ENCODE peak calls at places on chromosomes 11 and 22, in four cellular contexts. One of them, this sample, is unnamed.

GRCh38 chr11:125345706-125346561 is 150.1 kb downstream of the FEZ1 start:
- DNase-seq in occipital lobe: peak
- DNase-seq in stimulated activated CD4-positive, alpha-beta T cell treated with anti-CD3 and anti-CD28 coated beads, Interleukin-1b, Interleukin-23, amount 100 ng/mL, for 1 hour: no peak
- DNase-seq in substantia nigra: peak
- DNase-seq in this sample: no peak

GRCh38 chr22:44133161-44133560 is 47.6 kb upstream of the PARVG start:
- DNase-seq in occipital lobe: no peak
- DNase-seq in stimulated activated CD4-positive, alpha-beta T cell treated with anti-CD3 and anti-CD28 coated beads, Interleukin-1b, Interleukin-23, amount 100 ng/mL, for 1 hour: no peak
- DNase-seq in substantia nigra: no peak
- DNase-seq in this sample: no peak

GRCh38 chr22:19040581-19041402 is 81.4 kb downstream of the DGCR2 start:
- DNase-seq in occipital lobe: no peak
- DNase-seq in stimulated activated CD4-positive, alpha-beta T cell treated with anti-CD3 and anti-CD28 coated beads, Interleukin-1b, Interleukin-23, amount 100 ng/mL, for 1 hour: no peak
- DNase-seq in substantia nigra: no peak
- DNase-seq in this sample: no peak

GRCh38 chr11:73152861-73153483 is 10.9 kb upstream of the FCHSD2 start:
- DNase-seq in occipital lobe: no peak
- DNase-seq in stimulated activated CD4-positive, alpha-beta T cell treated with anti-CD3 and anti-CD28 coated beads, Interleukin-1b, Interleukin-23, amount 100 ng/mL, for 1 hour: no peak
- DNase-seq in substantia nigra: no peak
- DNase-seq in this sample: no peak

GRCh38 chr22:36546932-36547331 is 18.0 kb upstream of the EIF3D start:
- DNase-seq in occipital lobe: no peak
- DNase-seq in stimulated activated CD4-positive, alpha-beta T cell treated with anti-CD3 and anti-CD28 coated beads, Interleukin-1b, Interleukin-23, amount 100 ng/mL, for 1 hour: no peak
- DNase-seq in substantia nigra: no peak
- DNase-seq in this sample: peak

GRCh38 chr11:76626921-76627391 is 43.6 kb downstream of the LRRC32 start:
- DNase-seq in occipital lobe: no peak
- DNase-seq in stimulated activated CD4-positive, alpha-beta T cell treated with anti-CD3 and anti-CD28 coated beads, Interleukin-1b, Interleukin-23, amount 100 ng/mL, for 1 hour: no peak
- DNase-seq in substantia nigra: no peak
- DNase-seq in this sample: no peak

GRCh38 chr22:26860233-26860765 is 202.9 kb downstream of the MIAT start:
- DNase-seq in occipital lobe: no peak
- DNase-seq in stimulated activated CD4-positive, alpha-beta T cell treated with anti-CD3 and anti-CD28 coated beads, Interleukin-1b, Interleukin-23, amount 100 ng/mL, for 1 hour: no peak
- DNase-seq in substantia nigra: no peak
- DNase-seq in this sample: no peak

GRCh38 chr11:9180784-9181183 is 84.4 kb downstream of the DENND5A start:
- DNase-seq in occipital lobe: no peak
- DNase-seq in stimulated activated CD4-positive, alpha-beta T cell treated with anti-CD3 and anti-CD28 coated beads, Interleukin-1b, Interleukin-23, amount 100 ng/mL, for 1 hour: no peak
- DNase-seq in substantia nigra: no peak
- DNase-seq in this sample: no peak